ENCODE peak calls at places on chromosomes 11 and 22, in six cellular contexts. F is osteoblast, S is fibroblast of the aortic adventitia, I is transverse colon, D is HCT116, Q is SK-N-SH. T is an unnamed sample.
A peak's percentile ranks its signal among the peaks of the same experiment; 100 is the strongest.

GRCh38 chr11:72216638-72217037 is at the start of gene FOLR2:
- DNase-seq in F (no peak), S (no peak), I (no peak), D (no peak), Q (no peak), T (no peak)

GRCh38 chr11:75450826-75451783 is 18.1 kb upstream of the KLHL35 start:
- DNase-seq in F (peak; percentile 75), S (no peak), I (no peak), D (no peak), Q (peak; percentile 68), T (peak; percentile 49)

GRCh38 chr11:131690776-131691557 is 320.6 kb downstream of the NTM start:
- DNase-seq in F (peak; percentile 29), S (no peak), I (no peak), D (no peak), Q (no peak), T (no peak)

GRCh38 chr11:120404495-120404894 is 68.3 kb downstream of the ARHGEF12 start:
- DNase-seq in F (no peak), S (no peak), I (no peak), D (no peak), Q (no peak), T (no peak)

GRCh38 chr22:41405588-41405987 is 23.8 kb downstream of the TEF start:
- DNase-seq in F (no peak), S (no peak), I (no peak), D (no peak), Q (no peak), T (no peak)

GRCh38 chr11:11157201-11157600 is 195.8 kb downstream of the CSNK2A3 start:
- DNase-seq in F (peak; percentile 51), S (peak; percentile 39), I (no peak), D (peak; percentile 21), Q (peak; percentile 59), T (peak; percentile 36)

GRCh38 chr11:118098996-118099837 is 12.5 kb upstream of the SMIM35 start:
- DNase-seq in F (no peak), S (no peak), I (no peak), D (no peak), Q (no peak), T (no peak)

GRCh38 chr22:26568207-26568706 is 21.7 kb downstream of the TPST2 start:
- DNase-seq in F (no peak), S (no peak), I (no peak), D (no peak), Q (no peak), T (no peak)

GRCh38 chr11:9516113-9516512 is 55.3 kb downstream of the ZNF143 start:
- DNase-seq in F (peak; percentile 37), S (no peak), I (no peak), D (no peak), Q (no peak), T (peak; percentile 70)

GRCh38 chr22:24407278-24407665 is 20.1 kb upstream of the ADORA2A start:
- DNase-seq in F (peak; percentile 10), S (no peak), I (no peak), D (no peak), Q (peak; percentile 73), T (no peak)

GRCh38 chr11:118895093-118896039 is 11.7 kb downstream of the CXCR5 start:
- DNase-seq in F (peak; percentile 47), S (no peak), I (peak; percentile 59), D (no peak), Q (no peak), T (no peak)

GRCh38 chr11:83713701-83714100 is 427.5 kb upstream of the CCDC90B start:
- DNase-seq in F (no peak), S (no peak), I (no peak), D (no peak), Q (no peak), T (no peak)

DNA sequence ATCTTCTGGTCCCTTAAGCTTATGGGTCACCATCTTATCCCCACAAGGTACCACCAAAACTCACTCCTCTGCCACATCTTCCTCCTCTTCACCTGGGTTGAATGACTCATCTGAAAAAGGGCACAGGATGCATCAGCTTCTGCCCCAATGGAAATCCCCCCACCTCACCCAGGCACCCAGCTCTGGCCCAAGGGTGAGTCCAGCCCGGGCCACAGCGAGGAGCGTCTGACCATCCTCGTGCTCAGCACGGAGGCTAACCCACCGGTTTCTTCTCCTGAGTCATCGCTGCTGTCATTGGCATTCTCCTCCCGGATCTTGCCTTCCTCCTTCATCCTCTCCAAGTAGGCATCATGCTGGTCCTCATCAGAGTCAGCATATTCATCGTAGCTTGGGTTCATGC is 5.3 kb upstream of the TNKS1BP1 start:
- DNase-seq in F (peak; percentile 51), S (no peak), I (no peak), D (no peak), Q (no peak), T (no peak)
- TF ChIP-seq CTCF in F (no peak), S (no peak), I (no peak), D (no peak), Q (no peak), T (no peak)

GRCh38 chr11:125904678-125905077 is 370 bp downstream of the DDX25 start:
- DNase-seq in F (no peak), S (no peak), I (no peak), D (no peak), Q (no peak), T (no peak)

DNA sequence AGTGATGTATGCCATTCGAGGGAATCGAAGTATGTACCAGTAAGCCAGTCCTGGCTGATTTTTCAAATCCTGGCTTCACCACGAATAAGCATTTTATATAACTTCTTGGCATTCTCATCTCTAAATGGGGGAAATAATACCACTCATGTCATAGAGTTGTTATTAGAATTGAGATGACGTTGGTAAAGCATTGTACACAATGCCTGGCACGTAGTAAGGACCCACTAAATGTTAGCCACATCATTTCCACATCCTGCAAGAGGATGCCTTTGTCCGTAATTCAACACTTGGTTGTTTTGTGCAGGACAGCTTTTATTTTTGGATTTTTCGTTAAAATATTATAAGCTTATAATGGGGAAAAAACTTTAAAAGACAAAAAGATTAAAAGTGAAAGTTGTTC is 6.1 kb downstream of the DDX25 start:
- DNase-seq in F (no peak), S (no peak), I (no peak), D (no peak), Q (no peak), T (no peak)
- TF ChIP-seq CTCF in F (no peak), S (no peak), I (no peak), D (no peak), Q (no peak), T (no peak)

GRCh38 chr11:8192896-8193209 is 24.0 kb upstream of the RIC3 start:
- DNase-seq in F (no peak), S (no peak), I (no peak), D (no peak), Q (no peak), T (no peak)
- TF ChIP-seq CTCF in F (no peak), S (no peak), I (no peak), D (no peak), Q (no peak), T (no peak)

DNA sequence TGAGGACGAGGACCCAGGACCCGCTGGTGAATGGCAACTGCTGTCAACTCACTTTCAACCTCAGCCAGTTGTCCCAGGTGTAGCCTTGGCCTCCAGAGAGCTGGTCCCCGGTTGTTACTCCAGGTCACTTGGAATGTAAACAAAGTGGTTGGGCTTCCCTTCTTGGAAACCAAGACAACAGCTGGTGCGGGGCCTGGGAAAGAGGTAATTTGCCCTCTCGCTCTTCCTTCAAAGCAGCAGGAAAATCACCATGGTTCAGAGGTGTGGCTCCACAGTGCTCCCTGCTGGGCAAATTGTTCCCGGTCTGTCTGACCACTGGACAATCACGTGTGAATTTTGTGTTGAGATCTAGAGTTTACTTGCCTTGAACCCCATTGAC is 15.0 kb downstream of the SLC1A2 start:
- DNase-seq in F (no peak), S (peak; percentile 38), I (peak; percentile 27), D (no peak), Q (peak; percentile 29), T (peak; percentile 74)
- TF ChIP-seq CTCF in F (peak; percentile 77), S (peak; percentile 55), I (peak; percentile 34), D (peak; percentile 73), Q (peak; percentile 60), T (peak; percentile 59)

DNA sequence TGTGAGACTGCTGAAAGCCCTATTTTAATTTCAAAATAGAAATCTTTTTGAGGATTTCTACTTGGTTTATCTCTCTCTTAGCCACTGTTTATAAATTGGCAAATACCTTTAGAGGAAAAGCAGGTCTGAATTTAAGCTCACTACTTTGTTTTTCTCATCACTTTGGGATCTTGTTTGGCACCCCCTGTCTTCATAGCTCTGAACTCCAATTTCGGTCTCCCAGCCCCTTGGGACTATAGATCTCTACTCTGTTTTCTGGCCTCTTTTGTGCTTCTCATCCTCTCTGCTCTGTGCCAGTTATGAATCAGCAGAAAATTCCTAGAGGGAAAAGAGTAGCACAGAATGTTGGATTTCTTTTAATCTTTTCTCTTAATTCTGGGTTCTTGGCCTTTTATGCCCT is 118.3 kb downstream of the CYP2R1 start:
- DNase-seq in F (no peak), S (peak; percentile 13), I (no peak), D (no peak), Q (no peak), T (peak; percentile 2)
- TF ChIP-seq CTCF in F (no peak), S (peak; percentile 31), I (no peak), D (peak; percentile 46), Q (peak; percentile 31), T (no peak)

GRCh38 chr11:46315033-46315738 is 32.1 kb upstream of the DGKZ start:
- DNase-seq in F (peak; percentile 99), S (peak; percentile 84), I (peak; percentile 72), D (peak; percentile 86), Q (peak; percentile 94), T (peak; percentile 78)
- TF ChIP-seq CTCF in F (peak; percentile 91), S (peak; percentile 93), I (peak; percentile 92), D (peak; percentile 98), Q (peak; percentile 96), T (peak; percentile 83)

GRCh38 chr22:49616356-49617231 is 211.1 kb downstream of the BRD1 start:
- DNase-seq in F (no peak), S (no peak), I (no peak), D (no peak), Q (no peak), T (no peak)

GRCh38 chr22:49614966-49615965 is 212.4 kb downstream of the BRD1 start:
- DNase-seq in F (no peak), S (no peak), I (no peak), D (no peak), Q (no peak), T (no peak)

GRCh38 chr22:49613108-49613507 is 214.6 kb downstream of the BRD1 start:
- DNase-seq in F (no peak), S (no peak), I (no peak), D (no peak), Q (no peak), T (no peak)

GRCh38 chr22:49617264-49617663 is 210.4 kb downstream of the BRD1 start:
- DNase-seq in F (no peak), S (no peak), I (no peak), D (no peak), Q (no peak), T (no peak)

DNA sequence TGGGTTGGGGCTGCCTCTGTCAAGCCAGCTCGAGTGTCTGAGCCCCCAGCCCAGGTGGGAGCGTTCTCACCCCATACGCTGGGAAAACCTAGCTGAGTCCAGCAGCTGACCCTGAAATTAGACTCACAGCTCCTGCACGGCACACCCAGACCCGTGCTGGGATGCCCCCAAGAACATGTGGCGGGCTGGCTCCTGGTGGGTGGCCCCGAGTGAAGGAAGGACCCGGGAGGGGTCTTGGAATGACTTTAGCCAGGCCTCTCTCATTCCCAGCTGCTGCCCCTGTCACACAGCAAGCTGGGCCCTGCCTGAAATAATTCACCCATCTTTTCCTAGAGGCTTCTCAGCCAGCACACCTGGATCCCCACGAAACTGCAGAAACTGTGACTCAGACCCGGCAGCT is 213.8 kb downstream of the BRD1 start:
- DNase-seq in F (no peak), S (no peak), I (no peak), D (no peak), Q (no peak), T (no peak)
- TF ChIP-seq CTCF in F (no peak), S (no peak), I (no peak), D (no peak), Q (no peak), T (no peak)